ENCODE peak calls at places on chromosomes 12 and 14, in nine cellular contexts. One of them, this sample, is unnamed.

GRCh38 chr12:47736877-47737676 is 11.8 kb upstream of the ENDOU start:
- DNase-seq in naive B cell: no peak
- DNase-seq in trophoblast cell: no peak
- DNase-seq in stimulated activated CD4-positive, alpha-beta T cell treated with anti-CD3 and anti-CD28 coated beads, Interleukin-12 subunit alpha, Interleukin-12 subunit beta, amount 100 ng/mL, for 48 hours: no peak
- DNase-seq in fibroblast of lung: peak
- DNase-seq in KG1: no peak
- DNase-seq in AG10803: peak
- DNase-seq in caudate nucleus: peak
- DNase-seq in activated CD4-positive, alpha-beta T cell treated with anti-CD3 and anti-CD28 coated beads, Interleukin-2, amount 50 U/mL, for 24 hours: no peak
- DNase-seq in this sample: no peak

GRCh38 chr14:21867541-21867940 is 193.9 kb upstream of the OR4E1 start:
- DNase-seq in naive B cell: no peak
- DNase-seq in trophoblast cell: no peak
- DNase-seq in stimulated activated CD4-positive, alpha-beta T cell treated with anti-CD3 and anti-CD28 coated beads, Interleukin-12 subunit alpha, Interleukin-12 subunit beta, amount 100 ng/mL, for 48 hours: no peak
- DNase-seq in fibroblast of lung: no peak
- DNase-seq in KG1: no peak
- DNase-seq in AG10803: no peak
- DNase-seq in caudate nucleus: no peak
- DNase-seq in activated CD4-positive, alpha-beta T cell treated with anti-CD3 and anti-CD28 coated beads, Interleukin-2, amount 50 U/mL, for 24 hours: no peak
- DNase-seq in this sample: no peak

GRCh38 chr12:113322353-113322752 is 12.6 kb downstream of the SLC8B1 start:
- DNase-seq in naive B cell: no peak
- DNase-seq in trophoblast cell: peak
- DNase-seq in stimulated activated CD4-positive, alpha-beta T cell treated with anti-CD3 and anti-CD28 coated beads, Interleukin-12 subunit alpha, Interleukin-12 subunit beta, amount 100 ng/mL, for 48 hours: no peak
- DNase-seq in fibroblast of lung: peak
- DNase-seq in KG1: no peak
- DNase-seq in AG10803: peak
- DNase-seq in caudate nucleus: no peak
- DNase-seq in activated CD4-positive, alpha-beta T cell treated with anti-CD3 and anti-CD28 coated beads, Interleukin-2, amount 50 U/mL, for 24 hours: no peak
- DNase-seq in this sample: no peak

GRCh38 chr14:59751578-59751977 is 119.0 kb downstream of the RTN1 start:
- DNase-seq in naive B cell: no peak
- DNase-seq in trophoblast cell: no peak
- DNase-seq in stimulated activated CD4-positive, alpha-beta T cell treated with anti-CD3 and anti-CD28 coated beads, Interleukin-12 subunit alpha, Interleukin-12 subunit beta, amount 100 ng/mL, for 48 hours: no peak
- DNase-seq in fibroblast of lung: no peak
- DNase-seq in KG1: no peak
- DNase-seq in AG10803: no peak
- DNase-seq in caudate nucleus: no peak
- DNase-seq in activated CD4-positive, alpha-beta T cell treated with anti-CD3 and anti-CD28 coated beads, Interleukin-2, amount 50 U/mL, for 24 hours: no peak
- DNase-seq in this sample: no peak

GRCh38 chr12:116066381-116067230 is 210.9 kb downstream of the MED13L start:
- DNase-seq in naive B cell: peak
- DNase-seq in trophoblast cell: peak
- DNase-seq in stimulated activated CD4-positive, alpha-beta T cell treated with anti-CD3 and anti-CD28 coated beads, Interleukin-12 subunit alpha, Interleukin-12 subunit beta, amount 100 ng/mL, for 48 hours: peak
- DNase-seq in fibroblast of lung: peak
- DNase-seq in KG1: no peak
- DNase-seq in AG10803: peak
- DNase-seq in caudate nucleus: no peak
- DNase-seq in activated CD4-positive, alpha-beta T cell treated with anti-CD3 and anti-CD28 coated beads, Interleukin-2, amount 50 U/mL, for 24 hours: peak
- DNase-seq in this sample: peak

GRCh38 chr12:10242539-10242938 is 29.9 kb downstream of the GABARAPL1 start:
- DNase-seq in naive B cell: no peak
- DNase-seq in trophoblast cell: no peak
- DNase-seq in stimulated activated CD4-positive, alpha-beta T cell treated with anti-CD3 and anti-CD28 coated beads, Interleukin-12 subunit alpha, Interleukin-12 subunit beta, amount 100 ng/mL, for 48 hours: no peak
- DNase-seq in fibroblast of lung: no peak
- DNase-seq in KG1: no peak
- DNase-seq in AG10803: no peak
- DNase-seq in caudate nucleus: no peak
- DNase-seq in activated CD4-positive, alpha-beta T cell treated with anti-CD3 and anti-CD28 coated beads, Interleukin-2, amount 50 U/mL, for 24 hours: no peak
- DNase-seq in this sample: no peak

GRCh38 chr12:69329669-69330428 is 18.3 kb upstream of the LYZ start:
- DNase-seq in naive B cell: no peak
- DNase-seq in trophoblast cell: no peak
- DNase-seq in stimulated activated CD4-positive, alpha-beta T cell treated with anti-CD3 and anti-CD28 coated beads, Interleukin-12 subunit alpha, Interleukin-12 subunit beta, amount 100 ng/mL, for 48 hours: no peak
- DNase-seq in fibroblast of lung: no peak
- DNase-seq in KG1: no peak
- DNase-seq in AG10803: no peak
- DNase-seq in caudate nucleus: no peak
- DNase-seq in activated CD4-positive, alpha-beta T cell treated with anti-CD3 and anti-CD28 coated beads, Interleukin-2, amount 50 U/mL, for 24 hours: no peak
- DNase-seq in this sample: no peak

GRCh38 chr14:90060965-90061848 is 587 bp upstream of the KCNK13 start:
- DNase-seq in naive B cell: no peak
- DNase-seq in trophoblast cell: no peak
- DNase-seq in stimulated activated CD4-positive, alpha-beta T cell treated with anti-CD3 and anti-CD28 coated beads, Interleukin-12 subunit alpha, Interleukin-12 subunit beta, amount 100 ng/mL, for 48 hours: no peak
- DNase-seq in fibroblast of lung: no peak
- DNase-seq in KG1: no peak
- DNase-seq in AG10803: no peak
- DNase-seq in caudate nucleus: no peak
- DNase-seq in activated CD4-positive, alpha-beta T cell treated with anti-CD3 and anti-CD28 coated beads, Interleukin-2, amount 50 U/mL, for 24 hours: no peak
- DNase-seq in this sample: no peak

GRCh38 chr12:46998811-46999368 is 80.5 kb upstream of the PCED1B start:
- DNase-seq in naive B cell: no peak
- DNase-seq in trophoblast cell: no peak
- DNase-seq in stimulated activated CD4-positive, alpha-beta T cell treated with anti-CD3 and anti-CD28 coated beads, Interleukin-12 subunit alpha, Interleukin-12 subunit beta, amount 100 ng/mL, for 48 hours: no peak
- DNase-seq in fibroblast of lung: peak
- DNase-seq in KG1: no peak
- DNase-seq in AG10803: peak
- DNase-seq in caudate nucleus: no peak
- DNase-seq in activated CD4-positive, alpha-beta T cell treated with anti-CD3 and anti-CD28 coated beads, Interleukin-2, amount 50 U/mL, for 24 hours: no peak
- DNase-seq in this sample: no peak

GRCh38 chr14:56118611-56119181 is 485 bp downstream of the PELI2 start:
- DNase-seq in naive B cell: no peak
- DNase-seq in trophoblast cell: no peak
- DNase-seq in stimulated activated CD4-positive, alpha-beta T cell treated with anti-CD3 and anti-CD28 coated beads, Interleukin-12 subunit alpha, Interleukin-12 subunit beta, amount 100 ng/mL, for 48 hours: no peak
- DNase-seq in fibroblast of lung: no peak
- DNase-seq in KG1: no peak
- DNase-seq in AG10803: peak
- DNase-seq in caudate nucleus: no peak
- DNase-seq in activated CD4-positive, alpha-beta T cell treated with anti-CD3 and anti-CD28 coated beads, Interleukin-2, amount 50 U/mL, for 24 hours: peak
- DNase-seq in this sample: no peak

This sample was measured in central memory CD8-positive, alpha-beta T cell.